ENCODE peak calls at places on chromosomes 4 and X, in five cellular contexts. One of them, this sample, is unnamed.

GRCh38 chr4:23023121-23023520 is 330.4 kb downstream of the GBA3 start:
- DNase-seq in right atrium auricular region: no peak
- DNase-seq in left lung: no peak
- DNase-seq in Caco-2: no peak
- DNase-seq in pancreas: no peak
- DNase-seq in this sample: no peak

GRCh38 chr4:122012735-122013134 is 60.9 kb upstream of the TRPC3 start:
- DNase-seq in right atrium auricular region: no peak
- DNase-seq in left lung: no peak
- DNase-seq in Caco-2: no peak
- DNase-seq in pancreas: no peak
- DNase-seq in this sample: no peak

GRCh38 chrX:39133971-39134370 is 332.7 kb downstream of the MID1IP1 start:
- DNase-seq in pancreas: no peak
- DNase-seq in right atrium auricular region: no peak
- DNase-seq in Caco-2: peak
- DNase-seq in left lung: no peak
- DNase-seq in this sample: no peak

GRCh38 chr4:159298502-159298901 is 195.6 kb downstream of the RAPGEF2 start:
- DNase-seq in right atrium auricular region: no peak
- DNase-seq in left lung: no peak
- DNase-seq in Caco-2: no peak
- DNase-seq in pancreas: no peak
- DNase-seq in this sample: no peak

GRCh38 chrX:153781428-153782047 is 697 bp downstream of the SRPK3 start:
- DNase-seq in left lung: no peak
- DNase-seq in Caco-2: no peak
- DNase-seq in pancreas: no peak
- DNase-seq in right atrium auricular region: no peak
- DNase-seq in this sample: no peak

GRCh38 chrX:70762285-70762684 is 146.2 kb downstream of the TEX11 start:
- DNase-seq in Caco-2: peak
- DNase-seq in right atrium auricular region: no peak
- DNase-seq in left lung: no peak
- DNase-seq in pancreas: no peak
- DNase-seq in this sample: peak

GRCh38 chrX:96791559-96791958 is 92.1 kb upstream of the RPA4 start:
- DNase-seq in pancreas: no peak
- DNase-seq in Caco-2: no peak
- DNase-seq in left lung: no peak
- DNase-seq in right atrium auricular region: no peak
- DNase-seq in this sample: no peak

GRCh38 chr4:80138556-80139538 is 58.5 kb upstream of the PRDM8 start:
- DNase-seq in Caco-2: no peak
- DNase-seq in right atrium auricular region: no peak
- DNase-seq in left lung: no peak
- DNase-seq in pancreas: no peak
- DNase-seq in this sample: no peak

GRCh38 chrX:9249452-9249851 is 215.4 kb upstream of the TBL1X start:
- DNase-seq in left lung: no peak
- DNase-seq in Caco-2: no peak
- DNase-seq in right atrium auricular region: no peak
- DNase-seq in pancreas: no peak
- DNase-seq in this sample: no peak

GRCh38 chrX:134623293-134624045 is 34.8 kb downstream of the PLAC1 start:
- DNase-seq in left lung: no peak
- DNase-seq in pancreas: no peak
- DNase-seq in Caco-2: no peak
- DNase-seq in right atrium auricular region: no peak
- DNase-seq in this sample: no peak

GRCh38 chr4:77800483-77801259 is 18.5 kb downstream of the CNOT6L start:
- DNase-seq in Caco-2: no peak
- DNase-seq in left lung: no peak
- DNase-seq in pancreas: no peak
- DNase-seq in right atrium auricular region: no peak
- DNase-seq in this sample: no peak

GRCh38 chr4:55543858-55544257 is 2.9 kb downstream of the CLOCK start:
- DNase-seq in right atrium auricular region: no peak
- DNase-seq in Caco-2: no peak
- DNase-seq in left lung: no peak
- DNase-seq in pancreas: no peak
- DNase-seq in this sample: no peak

GRCh38 chr4:103091601-103092223 is 7.9 kb downstream of the BDH2 start:
- DNase-seq in right atrium auricular region: no peak
- DNase-seq in left lung: no peak
- DNase-seq in pancreas: peak
- DNase-seq in Caco-2: peak
- DNase-seq in this sample: no peak

GRCh38 chr4:109990307-109991257 is 77.9 kb downstream of the EGF start:
- DNase-seq in left lung: no peak
- DNase-seq in right atrium auricular region: no peak
- DNase-seq in Caco-2: no peak
- DNase-seq in pancreas: no peak
- DNase-seq in this sample: no peak

GRCh38 chr4:47882228-47882627 is 32.2 kb downstream of the NFXL1 start:
- DNase-seq in pancreas: no peak
- DNase-seq in right atrium auricular region: no peak
- DNase-seq in left lung: no peak
- DNase-seq in Caco-2: no peak
- DNase-seq in this sample: no peak

GRCh38 chrX:33205321-33205720 is 6.0 kb downstream of the DMD start:
- DNase-seq in right atrium auricular region: no peak
- DNase-seq in left lung: no peak
- DNase-seq in Caco-2: no peak
- DNase-seq in pancreas: no peak
- DNase-seq in this sample: no peak

GRCh38 chr4:109155682-109156243 is 146.7 kb downstream of the COL25A1 start:
- DNase-seq in left lung: no peak
- DNase-seq in Caco-2: no peak
- DNase-seq in right atrium auricular region: no peak
- DNase-seq in pancreas: no peak
- DNase-seq in this sample: no peak

GRCh38 chr4:37641352-37641751 is 44.8 kb downstream of the RELL1 start:
- DNase-seq in left lung: no peak
- DNase-seq in Caco-2: no peak
- DNase-seq in pancreas: no peak
- DNase-seq in right atrium auricular region: no peak
- DNase-seq in this sample: no peak

GRCh38 chr4:13436962-13437361 is 47.2 kb downstream of the RAB28 start:
- DNase-seq in pancreas: no peak
- DNase-seq in right atrium auricular region: no peak
- DNase-seq in left lung: no peak
- DNase-seq in Caco-2: no peak
- DNase-seq in this sample: no peak

GRCh38 chrX:10813761-10814160 is 193.4 kb upstream of the MID1 start:
- DNase-seq in pancreas: no peak
- DNase-seq in Caco-2: no peak
- DNase-seq in left lung: no peak
- DNase-seq in right atrium auricular region: no peak
- DNase-seq in this sample: no peak

GRCh38 chrX:132613801-132614200 is 125.0 kb upstream of the MBNL3 start:
- DNase-seq in pancreas: no peak
- DNase-seq in Caco-2: no peak
- DNase-seq in left lung: no peak
- DNase-seq in right atrium auricular region: no peak
- DNase-seq in this sample: no peak

GRCh38 chr4:1539859-1540600 is 133.8 kb upstream of the NKX1-1 start:
- DNase-seq in Caco-2: no peak
- DNase-seq in right atrium auricular region: no peak
- DNase-seq in left lung: no peak
- DNase-seq in pancreas: no peak
- DNase-seq in this sample: no peak

GRCh38 chr4:120922390-120923200 is at the start of gene PRDM5:
- DNase-seq in pancreas: peak
- DNase-seq in right atrium auricular region: peak
- DNase-seq in left lung: peak
- DNase-seq in Caco-2: peak
- DNase-seq in this sample: peak

GRCh38 chr4:31100551-31100950 is 380.4 kb downstream of the PCDH7 start:
- DNase-seq in left lung: no peak
- DNase-seq in Caco-2: no peak
- DNase-seq in pancreas: no peak
- DNase-seq in right atrium auricular region: no peak
- DNase-seq in this sample: no peak

DNA sequence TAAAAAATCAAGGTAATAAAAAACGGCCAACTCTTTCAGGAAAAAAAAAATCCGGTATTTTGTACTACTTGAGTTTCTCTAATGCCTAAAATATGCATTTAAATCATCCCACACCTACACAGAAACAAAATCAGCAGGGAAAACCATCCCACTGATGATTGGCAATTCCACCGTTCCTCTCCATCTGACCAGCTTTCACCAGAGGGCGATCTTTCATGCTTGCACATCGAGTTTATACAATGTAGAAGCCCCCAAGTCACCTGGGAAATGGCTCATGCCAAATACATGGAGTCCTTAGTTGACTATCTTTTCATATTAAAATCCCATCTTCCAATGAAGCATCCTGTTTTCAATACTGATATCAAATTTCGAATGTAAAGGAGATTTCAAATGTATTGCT is 69.2 kb downstream of the PTCHD1 start:
- DNase-seq in left lung: no peak
- DNase-seq in Caco-2: peak
- DNase-seq in right atrium auricular region: no peak
- DNase-seq in pancreas: no peak
- DNase-seq in this sample: no peak
- TF ChIP-seq CTCF in left lung: no peak
- TF ChIP-seq CTCF in Caco-2: no peak
- TF ChIP-seq CTCF in right atrium auricular region: no peak
- TF ChIP-seq CTCF in pancreas: no peak
- TF ChIP-seq CTCF in this sample: peak

GRCh38 chrX:84186603-84187358 is 1.2 kb downstream of the RPS6KA6 start:
- DNase-seq in Caco-2: peak
- DNase-seq in left lung: no peak
- DNase-seq in pancreas: no peak
- DNase-seq in right atrium auricular region: no peak
- DNase-seq in this sample: no peak
- TF ChIP-seq CTCF in Caco-2: no peak
- TF ChIP-seq CTCF in left lung: no peak
- TF ChIP-seq CTCF in pancreas: no peak
- TF ChIP-seq CTCF in right atrium auricular region: no peak
- TF ChIP-seq CTCF in this sample: no peak

GRCh38 chr4:182975806-182976205 is 58.6 kb upstream of the DCTD start:
- DNase-seq in left lung: no peak
- DNase-seq in Caco-2: no peak
- DNase-seq in right atrium auricular region: no peak
- DNase-seq in pancreas: no peak
- DNase-seq in this sample: no peak

GRCh38 chr4:182971702-182972101 is 54.5 kb upstream of the DCTD start:
- DNase-seq in Caco-2: no peak
- DNase-seq in left lung: no peak
- DNase-seq in right atrium auricular region: no peak
- DNase-seq in pancreas: no peak
- DNase-seq in this sample: no peak

GRCh38 chr4:182969651-182970279 is 52.6 kb upstream of the DCTD start:
- DNase-seq in left lung: no peak
- DNase-seq in right atrium auricular region: no peak
- DNase-seq in Caco-2: no peak
- DNase-seq in pancreas: no peak
- DNase-seq in this sample: no peak

GRCh38 chr4:182968917-182969650 is 51.9 kb upstream of the DCTD start:
- DNase-seq in left lung: no peak
- DNase-seq in Caco-2: no peak
- DNase-seq in pancreas: no peak
- DNase-seq in right atrium auricular region: no peak
- DNase-seq in this sample: no peak

DNA sequence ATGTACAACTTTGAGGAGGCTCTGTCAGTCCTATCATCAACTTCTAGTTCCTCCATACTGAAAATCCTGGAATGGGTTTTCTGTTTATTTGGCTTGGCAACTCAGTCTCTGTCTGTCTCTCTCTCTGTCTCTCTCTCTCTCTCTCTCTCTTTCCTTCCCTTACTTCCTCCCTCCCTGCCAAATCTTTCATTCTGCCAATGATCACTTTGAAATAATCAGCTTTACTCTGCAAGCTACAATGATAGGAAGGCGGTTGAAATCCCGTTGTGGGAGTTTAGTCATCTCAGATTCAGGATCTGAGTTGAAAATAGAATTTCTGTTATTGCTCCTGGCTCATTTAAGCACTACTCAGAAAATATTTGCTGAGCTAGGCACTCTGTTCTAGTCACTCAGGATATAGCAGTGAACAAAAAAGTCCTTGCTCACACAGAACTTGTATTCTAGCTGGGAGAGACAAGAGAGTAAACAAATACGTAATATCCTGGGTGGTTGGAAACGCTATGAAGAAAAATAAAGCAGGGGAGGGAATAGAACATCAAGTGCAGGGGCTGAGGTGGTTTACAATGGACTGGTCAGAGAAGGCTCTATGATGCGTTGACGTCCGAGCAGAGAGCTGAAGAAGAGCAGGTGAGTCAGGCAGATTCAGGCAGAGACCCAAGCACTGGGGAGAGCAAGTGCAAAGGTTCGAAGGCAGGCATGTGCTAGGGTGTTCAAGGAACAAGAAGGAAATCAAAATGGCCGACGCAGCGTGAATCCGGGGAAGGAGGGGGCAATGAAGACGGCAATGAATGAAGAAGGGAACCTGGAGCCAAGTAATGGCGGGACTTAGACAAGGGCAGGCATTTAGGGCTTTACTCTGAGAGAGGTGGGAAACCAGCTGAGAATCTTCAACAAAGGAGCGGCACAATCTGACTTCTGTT is 56.5 kb upstream of the DCTD start:
- DNase-seq in right atrium auricular region: no peak
- DNase-seq in Caco-2: no peak
- DNase-seq in left lung: no peak
- DNase-seq in pancreas: no peak
- DNase-seq in this sample: no peak
- TF ChIP-seq CTCF in right atrium auricular region: no peak
- TF ChIP-seq CTCF in Caco-2: no peak
- TF ChIP-seq CTCF in left lung: no peak
- TF ChIP-seq CTCF in pancreas: no peak
- TF ChIP-seq CTCF in this sample: no peak

DNA sequence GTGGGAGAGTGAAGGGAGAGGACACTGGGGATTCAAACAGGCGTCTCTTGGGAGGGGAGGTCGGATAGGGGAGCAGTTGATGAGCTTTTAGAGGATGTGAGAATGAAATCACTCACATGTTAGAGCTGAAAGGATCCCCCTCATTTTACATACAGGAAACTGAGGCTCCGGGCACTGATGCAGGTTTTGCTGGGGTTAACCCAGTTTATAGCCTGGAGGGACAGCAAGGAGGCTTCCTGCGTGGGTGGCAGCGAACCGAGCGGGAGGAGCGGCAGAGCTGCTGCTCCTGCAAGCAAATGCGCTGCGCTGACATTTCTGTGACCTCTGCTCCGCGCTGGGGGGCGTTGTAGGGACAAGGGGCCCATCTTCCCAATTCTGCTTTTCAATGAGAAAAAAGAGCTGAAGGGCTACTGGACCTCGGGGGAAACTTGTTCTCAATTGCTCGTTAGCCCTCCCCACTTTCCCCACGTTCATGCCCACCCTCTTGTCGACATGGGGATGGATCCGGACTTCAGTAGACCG is 1.1 kb upstream of the NEUROG2 start:
- DNase-seq in pancreas: no peak
- DNase-seq in right atrium auricular region: no peak
- DNase-seq in Caco-2: no peak
- DNase-seq in left lung: no peak
- DNase-seq in this sample: no peak
- TF ChIP-seq CTCF in pancreas: no peak
- TF ChIP-seq CTCF in right atrium auricular region: no peak
- TF ChIP-seq CTCF in Caco-2: no peak
- TF ChIP-seq CTCF in left lung: no peak
- TF ChIP-seq CTCF in this sample: no peak